ENCODE peak calls at places on chromosomes 11 and 22, in four cellular contexts. D is IMR-90, H is K562, W is endothelial cell of umbilical vein. M is an unnamed sample. For H3K4me1 and H3K9me1, the result is how much of the 10 kb centered on the place peaks cover.

GRCh38 chr11:44559207-44559943 is 6.1 kb upstream of the CD82 start:
- DNase-seq in D (no peak), H (no peak), W (no peak), M (no peak)

GRCh38 chr11:1830500-1831223 is 4.1 kb upstream of the SYT8 start:
- DNase-seq in D (no peak), H (no peak), W (no peak), M (peak)

GRCh38 chr11:104343578-104343977 is 179.6 kb upstream of the PDGFD start:
- DNase-seq in D (peak), H (no peak), W (peak), M (no peak)

GRCh38 chr22:44543781-44544181 is 45.7 kb upstream of the RTL6 start:
- DNase-seq in D (no peak), H (no peak), W (no peak), M (no peak)

GRCh38 chr11:121524233-121524631 is 71.5 kb upstream of the SORL1-AS1 start:
- DNase-seq in D (no peak), H (no peak), W (no peak), M (no peak)

GRCh38 chr11:45289369-45289768 is 3.2 kb upstream of the SYT13 start:
- DNase-seq in D (peak), H (no peak), W (no peak), M (no peak)

GRCh38 chr11:45501277-45501979 is 164.0 kb downstream of the CHST1 start:
- DNase-seq in D (no peak), H (no peak), W (no peak), M (no peak)

GRCh38 chr11:61293869-61294716 is 1.0 kb downstream of the VWCE start:
- DNase-seq in D (peak), H (no peak), W (peak), M (no peak)

GRCh38 chr11:116933961-116934360 is 96.5 kb upstream of the APOA1 start:
- DNase-seq in D (no peak), H (no peak), W (no peak), M (no peak)

GRCh38 chr11:114060402-114061052 is 1.0 kb downstream of the ZBTB16 start:
- DNase-seq in D (no peak), H (no peak), W (peak), M (no peak)

GRCh38 chr11:32884023-32884422 is 8.6 kb upstream of the QSER1 start:
- DNase-seq in D (no peak), H (no peak), W (no peak), M (no peak)

GRCh38 chr11:124081496-124081895 is 33.8 kb upstream of the VWA5A start:
- DNase-seq in D (no peak), H (no peak), W (no peak), M (no peak)

GRCh38 chr22:24875862-24876506 is 70.0 kb downstream of the SGSM1 start:
- DNase-seq in D (no peak), H (peak), W (peak), M (no peak)

GRCh38 chr11:111001986-111002616 is 243.4 kb upstream of the POU2AF2 start:
- DNase-seq in D (peak), H (no peak), W (peak), M (peak)

GRCh38 chr22:28185130-28185529 is 266.1 kb upstream of the PITPNB start:
- DNase-seq in D (no peak), H (no peak), W (no peak), M (no peak)

GRCh38 chr11:9566561-9567063 is 6.9 kb upstream of the WEE1 start:
- DNase-seq in D (peak), H (peak), W (no peak), M (no peak)

GRCh38 chr11:115469361-115469760 is 34.9 kb downstream of the CADM1 start:
- DNase-seq in D (no peak), H (no peak), W (no peak), M (no peak)

GRCh38 chr22:36323182-36323854 is 64.4 kb downstream of the MYH9 start:
- DNase-seq in D (peak), H (no peak), W (peak), M (no peak)

GRCh38 chr22:36325163-36326031 is 62.4 kb downstream of the MYH9 start:
- DNase-seq in D (peak), H (no peak), W (peak), M (no peak)

GRCh38 chr22:36324414-36324813 is 63.4 kb downstream of the MYH9 start:
- DNase-seq in D (no peak), H (no peak), W (no peak), M (no peak)

GRCh38 chr22:36322602-36322915 is 65.2 kb downstream of the MYH9 start:
- DNase-seq in D (no peak), H (no peak), W (no peak), M (no peak)

DNA sequence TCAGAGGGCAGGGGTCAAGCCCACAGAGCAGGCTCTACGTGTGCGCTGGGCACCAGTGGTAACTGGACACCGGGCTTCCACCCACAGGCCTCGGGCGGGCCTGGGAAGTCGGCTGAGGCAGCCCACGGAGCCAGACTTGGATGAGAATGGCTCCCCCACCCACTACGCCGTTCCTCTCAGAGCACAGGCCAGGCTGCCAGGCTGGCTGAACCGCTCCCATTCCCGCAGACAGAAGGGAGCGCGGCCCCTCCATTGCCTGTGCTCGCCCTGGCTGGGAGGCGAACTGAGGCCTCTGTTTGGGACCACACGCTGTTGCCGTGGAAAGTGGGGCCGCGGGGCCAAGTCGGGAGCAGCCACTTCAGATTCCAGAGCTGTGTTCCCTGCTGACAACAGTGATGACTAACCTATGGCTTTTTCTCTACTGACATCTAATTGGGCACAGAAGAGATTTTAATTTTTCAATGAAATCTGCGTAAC is 63.9 kb downstream of the MYH9 start:
- DNase-seq in D (no peak), H (no peak), W (no peak), M (no peak)
- H3K4me1 ChIP-seq in D (under half), H (under half), W (half or more), M (half or more)

DNA sequence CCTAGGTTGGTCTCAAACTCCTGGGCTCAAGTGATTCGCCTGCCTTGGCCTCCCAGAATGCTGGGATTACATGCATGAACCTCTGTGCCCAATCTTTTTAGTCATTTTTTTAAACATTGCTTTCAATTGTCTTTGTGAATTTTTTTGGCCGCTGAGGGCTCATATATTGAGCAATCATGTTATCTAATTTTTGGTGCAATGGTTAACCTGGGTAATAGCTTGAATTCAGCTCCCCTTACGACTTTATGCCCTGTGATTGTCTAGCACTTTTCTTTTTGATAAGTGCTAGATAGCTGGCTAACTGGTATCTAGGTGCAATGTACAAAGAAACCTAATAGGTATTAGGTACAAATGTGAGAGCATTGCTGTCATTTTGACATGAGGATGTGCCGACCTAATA is 35.3 kb upstream of the CAT start:
- DNase-seq in D (no peak), H (no peak), W (no peak), M (no peak)
- H3K9me1 ChIP-seq in D (under half), H (under half), W (under half), M (under half)

GRCh38 chr11:14974723-14975587 is 2.8 kb upstream of the CALCA start:
- DNase-seq in D (peak), H (peak), W (peak), M (no peak)
- H3K4me3 ChIP-seq in D (no peak), H (no peak), W (no peak), M (no peak)

GRCh38 chr11:74021998-74022397 is 13.1 kb upstream of the UCP3 start:
- DNase-seq in D (no peak), H (no peak), W (no peak), M (no peak)
- H3K4me1 ChIP-seq in D (under half), H (under half), W (under half), M (under half)